ENCODE peak calls at places on chromosomes 13 and 19, in eight cellular contexts. O, M, P, N, C, A, Y and E are unnamed samples. For H3K4me1, the result is how much of the 10 kb centered on the place peaks cover.

GRCh38 chr13:114112826-114113322 is 19.5 kb downstream of the RASA3 start:
- ATAC-seq in O (no peak), M (no peak), P (no peak), N (no peak), C (peak), A (no peak), Y (no peak), E (no peak)

GRCh38 chr13:33757713-33758112 is 60.2 kb upstream of the RFC3 start:
- ATAC-seq in O (no peak), M (no peak), P (no peak), N (no peak), C (no peak), A (no peak), Y (no peak), E (no peak)

GRCh38 chr13:75368167-75368566 is 113.8 kb downstream of the TBC1D4 start:
- ATAC-seq in O (peak), M (no peak), P (peak), N (no peak), C (no peak), A (peak), Y (peak), E (peak)

GRCh38 chr19:39263912-39264305 is 4.3 kb upstream of the IFNL2 start:
- ATAC-seq in O (no peak), M (no peak), P (peak), N (no peak), C (peak), A (peak), Y (no peak), E (no peak)

GRCh38 chr13:19984430-19985218 is 26.1 kb downstream of the ZMYM2 start:
- ATAC-seq in O (peak), M (peak), P (peak), N (peak), C (peak), A (peak), Y (peak), E (no peak)

GRCh38 chr19:1754651-1755466 is 1.6 kb downstream of the ONECUT3 start:
- ATAC-seq in O (no peak), M (no peak), P (no peak), N (no peak), C (peak), A (peak), Y (no peak), E (no peak)

GRCh38 chr19:42657551-42657950 is 62.8 kb upstream of the CEACAM8 start:
- ATAC-seq in O (no peak), M (no peak), P (no peak), N (no peak), C (no peak), A (no peak), Y (no peak), E (no peak)

GRCh38 chr13:24511019-24511823 is 1.4 kb downstream of the PARP4 start:
- ATAC-seq in O (peak), M (no peak), P (peak), N (peak), C (peak), A (no peak), Y (no peak), E (no peak)

GRCh38 chr19:40921005-40921897 is 39.2 kb upstream of the CYP2A7 start:
- ATAC-seq in O (peak), M (no peak), P (peak), N (no peak), C (no peak), A (peak), Y (no peak), E (no peak)

GRCh38 chr19:41936416-41936850 is 8.2 kb upstream of the ERFL start:
- ATAC-seq in O (peak), M (no peak), P (no peak), N (no peak), C (no peak), A (no peak), Y (no peak), E (no peak)

GRCh38 chr13:94079876-94080275 is 399.6 kb downstream of the DCT start:
- ATAC-seq in O (no peak), M (no peak), P (no peak), N (no peak), C (no peak), A (no peak), Y (no peak), E (no peak)

GRCh38 chr13:22789916-22790315 is 390.9 kb upstream of the SGCG start:
- ATAC-seq in O (no peak), M (no peak), P (no peak), N (no peak), C (no peak), A (no peak), Y (no peak), E (no peak)

GRCh38 chr13:101262306-101262705 is 154.0 kb downstream of the NALCN start:
- ATAC-seq in O (no peak), M (no peak), P (no peak), N (no peak), C (no peak), A (no peak), Y (no peak), E (no peak)

GRCh38 chr19:7871280-7871529 is 3.0 kb downstream of the PRR36 start:
- ATAC-seq in O (peak), M (no peak), P (peak), N (no peak), C (peak), A (peak), Y (no peak), E (no peak)

GRCh38 chr13:100721885-100722512 is 47.4 kb upstream of the TMTC4 start:
- ATAC-seq in O (peak), M (no peak), P (peak), N (peak), C (peak), A (peak), Y (no peak), E (no peak)

GRCh38 chr19:3234800-3235199 is 10.3 kb downstream of the CELF5 start:
- ATAC-seq in O (no peak), M (no peak), P (no peak), N (peak), C (peak), A (no peak), Y (no peak), E (no peak)
- TF ChIP-seq CTCF in O (peak), M (no peak), P (no peak), N (peak), C (peak), A (no peak), Y (no peak), E (no peak)

GRCh38 chr19:10293637-10294367 is 4.0 kb downstream of the ICAM5 start:
- ATAC-seq in O (no peak), M (no peak), P (no peak), N (no peak), C (no peak), A (no peak), Y (no peak), E (no peak)
- H3K4me1 ChIP-seq in O (under half), M (under half), P (half or more), N (under half), C (under half), A (under half), Y (half or more), E (under half)

GRCh38 chr13:63124863-63125262 is 1709.2 kb upstream of the PCDH20 start:
- ATAC-seq in O (no peak), M (no peak), P (no peak), N (no peak), C (no peak), A (no peak), Y (no peak), E (no peak)
- TF ChIP-seq CTCF in O (peak), M (peak), P (no peak), N (peak), C (no peak), A (peak), Y (peak), E (no peak)

DNA sequence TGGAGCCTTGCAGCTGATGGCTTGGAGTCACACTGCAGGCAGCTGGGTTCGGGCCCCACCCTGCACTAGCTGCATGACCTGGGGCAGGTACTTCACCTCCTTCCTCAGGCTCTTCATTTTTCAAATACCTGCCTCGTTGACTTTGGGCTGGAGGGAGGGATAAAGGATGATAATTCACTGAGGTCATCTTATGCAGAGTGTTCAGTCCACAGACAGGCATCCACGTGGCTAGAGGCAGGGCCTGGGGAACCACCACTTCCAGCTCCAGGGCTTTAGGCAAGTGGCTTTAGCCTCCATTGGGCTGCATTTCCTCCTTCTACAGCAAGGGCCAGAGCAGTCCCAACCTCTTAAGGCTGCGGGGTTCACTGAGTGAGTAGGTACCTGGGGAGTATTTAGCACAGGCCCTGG is 84.8 kb downstream of the SIPA1L3 start:
- ATAC-seq in O (peak), M (no peak), P (peak), N (no peak), C (no peak), A (no peak), Y (no peak), E (no peak)
- H3K4me1 ChIP-seq in O (under half), M (under half), P (under half), N (under half), C (under half), A (under half), Y (under half), E (under half)

DNA sequence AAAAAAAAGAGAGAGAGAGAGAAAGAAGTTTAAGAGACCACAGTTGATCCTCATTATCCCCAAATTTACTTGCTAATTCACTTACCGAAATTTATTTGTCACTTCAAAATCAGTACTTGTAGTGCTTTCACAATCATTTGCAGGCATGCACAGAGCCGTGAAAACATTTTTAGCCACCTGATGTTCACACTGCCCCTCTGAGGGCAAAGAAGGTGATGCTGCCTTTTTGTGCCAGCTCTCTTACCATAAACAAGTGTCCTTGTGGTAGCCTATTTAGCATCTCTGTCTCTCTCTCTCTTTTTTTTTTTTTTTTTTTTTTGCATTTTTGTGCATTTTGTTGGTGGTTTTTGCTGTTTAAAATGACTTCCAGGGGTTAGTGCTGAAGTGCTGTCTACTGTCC is 24.0 kb upstream of the CASP14 start:
- ATAC-seq in O (peak), M (no peak), P (no peak), N (no peak), C (peak), A (no peak), Y (no peak), E (no peak)
- TF ChIP-seq CTCF in O (peak), M (no peak), P (no peak), N (peak), C (peak), A (peak), Y (no peak), E (no peak)

DNA sequence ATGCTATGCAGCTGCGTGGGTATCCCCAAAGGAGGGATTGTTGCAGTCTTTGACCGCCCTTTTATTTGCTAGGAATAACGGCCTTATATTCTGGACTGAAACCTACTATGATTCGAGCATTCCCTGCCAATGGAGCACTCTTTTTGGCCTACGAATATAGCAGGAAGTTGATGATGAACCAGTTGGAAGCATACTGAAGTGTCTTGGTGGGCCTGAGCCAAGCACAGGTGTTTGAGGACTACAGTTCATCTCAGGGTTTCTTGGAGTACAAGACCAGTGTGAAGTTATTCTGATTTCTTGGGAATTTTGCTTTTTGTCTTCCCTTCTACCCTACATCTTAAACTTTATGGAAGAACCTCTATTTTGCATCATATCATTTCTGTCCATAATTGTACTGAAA is 20.1 kb downstream of the SLC25A15 start:
- ATAC-seq in O (no peak), M (no peak), P (no peak), N (no peak), C (no peak), A (no peak), Y (no peak), E (no peak)
- H3K4me1 ChIP-seq in O (under half), M (under half), P (under half), N (under half), C (under half), A (under half), Y (under half), E (under half)